ENCODE peak calls at places on chromosome 22, in nine cellular contexts. T is mammary epithelial cell, P is body of pancreas, I is pancreas, Z is neural progenitor cell, Q is hepatocyte, B is K562, X is breast epithelium, W is tibial artery. E is an unnamed sample.

GRCh38 chr22:32389685-32390084 is 22.4 kb downstream of the RTCB start:
- DNase-seq in T (no peak), P (no peak), I (no peak), Z (peak; percentile 54), Q (peak; percentile 42), B (peak; percentile 29), X (no peak), W (no peak), E (no peak)

GRCh38 chr22:46714550-46714949 is 23.5 kb downstream of the CERK start:
- DNase-seq in T (no peak), P (no peak), I (no peak), Z (no peak), Q (no peak), B (no peak), X (no peak), W (no peak), E (no peak)

GRCh38 chr22:43481528-43482309 is 69.9 kb downstream of the MPPED1 start:
- DNase-seq in T (no peak), P (no peak), I (no peak), Z (peak; percentile 29), Q (no peak), B (peak; percentile 4), X (no peak), W (no peak), E (no peak)

GRCh38 chr22:36237462-36238347 is 1.6 kb downstream of the APOL2 start:
- DNase-seq in T (no peak), P (peak; percentile 19), I (no peak), Z (no peak), Q (no peak), B (no peak), X (no peak), W (no peak), E (no peak)

GRCh38 chr22:27128461-27129080 is 471.2 kb downstream of the MIAT start:
- DNase-seq in T (no peak), P (no peak), I (no peak), Z (no peak), Q (no peak), B (no peak), X (no peak), W (no peak), E (no peak)

GRCh38 chr22:41800348-41801146 is at the start of gene CCDC134:
- DNase-seq in T (peak; percentile 75), P (peak; percentile 92), I (peak; percentile 90), Z (peak; percentile 95), Q (peak; percentile 94), B (peak; percentile 87), X (peak; percentile 84), W (peak; percentile 95), E (peak; percentile 50)

GRCh38 chr22:23291806-23292452 is 111.6 kb downstream of the BCR start:
- DNase-seq in T (no peak), P (no peak), I (no peak), Z (no peak), Q (no peak), B (no peak), X (no peak), W (no peak), E (no peak)

GRCh38 chr22:23251445-23252093 is 71.3 kb downstream of the BCR start:
- DNase-seq in T (peak; percentile 46), P (peak; percentile 54), I (peak; percentile 44), Z (no peak), Q (peak; percentile 70), B (peak; percentile 94), X (no peak), W (no peak), E (no peak)

GRCh38 chr22:42437488-42438292 is 5.5 kb upstream of the NFAM1 start:
- DNase-seq in T (peak; percentile 52), P (peak; percentile 76), I (peak; percentile 62), Z (peak; percentile 88), Q (peak; percentile 83), B (peak; percentile 75), X (peak; percentile 58), W (peak; percentile 85), E (no peak)

GRCh38 chr22:27635852-27636251 is 165.7 kb downstream of the MN1 start:
- DNase-seq in T (no peak), P (no peak), I (no peak), Z (no peak), Q (no peak), B (no peak), X (no peak), W (no peak), E (no peak)

GRCh38 chr22:41369089-41369745 is 12.5 kb upstream of the TEF start:
- DNase-seq in T (no peak), P (no peak), I (peak; percentile 28), Z (no peak), Q (no peak), B (no peak), X (no peak), W (no peak), E (no peak)

GRCh38 chr22:28014141-28015055 is 95.3 kb upstream of the PITPNB start:
- DNase-seq in T (no peak), P (no peak), I (no peak), Z (peak; percentile 83), Q (no peak), B (no peak), X (no peak), W (peak; percentile 54), E (no peak)

GRCh38 chr22:19821523-19822300 is 33.0 kb downstream of the GNB1L start:
- DNase-seq in T (no peak), P (no peak), I (peak; percentile 0), Z (no peak), Q (peak; percentile 3), B (no peak), X (peak; percentile 15), W (peak; percentile 37), E (no peak)

GRCh38 chr22:19822301-19823117 is 32.2 kb downstream of the GNB1L start:
- DNase-seq in T (no peak), P (no peak), I (peak; percentile 1), Z (no peak), Q (peak; percentile 3), B (no peak), X (peak; percentile 15), W (peak; percentile 35), E (no peak)

GRCh38 chr22:19819209-19819910 is 35.3 kb downstream of the GNB1L start:
- DNase-seq in T (no peak), P (no peak), I (no peak), Z (no peak), Q (no peak), B (no peak), X (peak; percentile 12), W (no peak), E (no peak)

GRCh38 chr22:19819911-19820879 is 34.5 kb downstream of the GNB1L start:
- DNase-seq in T (no peak), P (no peak), I (no peak), Z (no peak), Q (peak; percentile 3), B (no peak), X (peak; percentile 10), W (peak; percentile 37), E (no peak)

GRCh38 chr22:19820880-19821522 is 33.7 kb downstream of the GNB1L start:
- DNase-seq in T (no peak), P (no peak), I (peak; percentile 0), Z (peak; percentile 47), Q (peak; percentile 3), B (no peak), X (peak; percentile 15), W (peak; percentile 62), E (no peak)
- TF ChIP-seq CTCF in T (peak; percentile 4), P (no peak), I (no peak), Z (peak; percentile 29), Q (no peak), B (peak; percentile 56), X (no peak), W (no peak), E (no peak)

GRCh38 chr22:30245181-30245984 is 1.2 kb downstream of the LIF start:
- DNase-seq in T (peak; percentile 50), P (no peak), I (no peak), Z (no peak), Q (peak; percentile 44), B (no peak), X (no peak), W (no peak), E (no peak)
- H3K4me3 ChIP-seq in T (peak overlapping the region; percentile 78), P (no peak overlapping the region), I (peak overlapping the region; percentile 37), Z (peak overlapping the region; percentile 55), Q (peak overlapping the region; percentile 76), B (peak overlapping the region; percentile 22), X (peak overlapping the region; percentile 38), W (peak overlapping the region; percentile 54), E (peak overlapping the region; percentile 70)

GRCh38 chr22:49565516-49565855 is 262.2 kb downstream of the BRD1 start:
- DNase-seq in T (no peak), P (no peak), I (no peak), Z (no peak), Q (no peak), B (no peak), X (no peak), W (no peak), E (no peak)

GRCh38 chr22:49566693-49567092 is 261.0 kb downstream of the BRD1 start:
- DNase-seq in T (no peak), P (no peak), I (no peak), Z (no peak), Q (no peak), B (no peak), X (no peak), W (peak; percentile 51), E (no peak)

GRCh38 chr22:49566141-49566541 is 261.5 kb downstream of the BRD1 start:
- DNase-seq in T (no peak), P (no peak), I (no peak), Z (no peak), Q (no peak), B (no peak), X (no peak), W (no peak), E (no peak)

GRCh38 chr22:49564054-49564453 is 263.6 kb downstream of the BRD1 start:
- DNase-seq in T (no peak), P (no peak), I (no peak), Z (no peak), Q (no peak), B (no peak), X (no peak), W (no peak), E (no peak)

GRCh38 chr22:49564666-49565515 is 262.8 kb downstream of the BRD1 start:
- DNase-seq in T (no peak), P (no peak), I (no peak), Z (no peak), Q (no peak), B (no peak), X (no peak), W (peak; percentile 51), E (no peak)
- H3K9me3 ChIP-seq in T (peaks cover 43% of the 10 kb centered on the region), P (no peaks in the 10 kb centered on the region), I (no peaks in the 10 kb centered on the region), Z (no peaks in the 10 kb centered on the region), Q (no peaks in the 10 kb centered on the region), B (no peaks in the 10 kb centered on the region), X (no peaks in the 10 kb centered on the region), W (no peaks in the 10 kb centered on the region), E (no peaks in the 10 kb centered on the region)

DNA sequence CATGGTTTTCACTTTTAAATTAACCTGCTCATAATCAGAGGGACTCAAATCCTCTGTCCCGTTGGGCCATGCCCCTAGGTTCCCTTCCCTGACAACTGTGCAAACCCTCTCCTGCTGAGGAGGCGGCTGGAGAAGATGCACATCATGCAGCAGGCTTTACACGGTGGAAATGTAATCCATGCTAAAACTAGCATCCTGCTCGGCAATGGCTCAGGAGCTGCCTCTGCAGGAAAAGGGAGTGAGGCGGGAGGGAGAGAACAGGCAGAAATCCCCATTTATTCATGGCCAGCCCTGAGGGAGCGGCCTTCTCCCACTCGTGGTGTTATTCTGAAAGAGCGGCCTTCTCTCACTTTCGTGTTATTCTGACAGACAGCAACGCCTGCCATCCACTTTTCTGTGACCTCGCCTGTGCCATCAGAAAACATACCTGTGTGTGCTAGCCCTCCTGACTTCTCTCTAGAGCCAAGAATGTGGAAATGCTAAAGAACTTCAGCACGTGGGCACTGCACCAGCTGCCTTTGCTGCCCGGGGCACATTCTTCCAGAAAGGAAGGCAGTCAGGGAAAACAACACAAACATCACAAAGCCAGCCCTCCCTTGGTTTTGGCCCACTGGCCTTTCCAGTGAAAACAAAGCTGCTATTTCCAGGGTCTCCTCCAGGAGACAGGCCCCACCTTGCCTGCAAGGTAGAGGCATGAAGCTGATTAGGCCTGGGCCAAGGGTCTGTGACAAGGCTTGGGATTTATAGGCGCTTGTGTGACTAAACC is 62.9 kb upstream of the BID start:
- DNase-seq in T (no peak), P (no peak), I (no peak), Z (peak; percentile 22), Q (no peak), B (no peak), X (peak; percentile 95), W (peak; percentile 81), E (no peak)
- TF ChIP-seq CTCF in T (no peak), P (no peak), I (no peak), Z (peak; percentile 16), Q (no peak), B (no peak), X (no peak), W (no peak), E (no peak)